ENCODE peak calls at places on chromosomes 16 and 17, in nine cellular contexts. One of them, this sample, is unnamed. For H3K4me1, the result is how much of the 10 kb centered on the place peaks cover.

GRCh38 chr16:64251742-64252141 is 870.1 kb downstream of the CDH11 start:
- DNase-seq in HAP-1: no peak
- DNase-seq in ascending aorta: no peak
- DNase-seq in colonic mucosa: no peak
- DNase-seq in CD8-positive, alpha-beta T cell: no peak
- DNase-seq in left ventricle myocardium inferior: peak
- DNase-seq in astrocyte: no peak
- DNase-seq in neuronal stem cell: no peak
- DNase-seq in CD8-positive, alpha-beta memory T cell: no peak
- DNase-seq in this sample: no peak

GRCh38 chr16:25157476-25157875 is 45.9 kb downstream of the LCMT1 start:
- DNase-seq in HAP-1: no peak
- DNase-seq in ascending aorta: no peak
- DNase-seq in colonic mucosa: no peak
- DNase-seq in CD8-positive, alpha-beta T cell: no peak
- DNase-seq in left ventricle myocardium inferior: no peak
- DNase-seq in astrocyte: peak
- DNase-seq in neuronal stem cell: no peak
- DNase-seq in CD8-positive, alpha-beta memory T cell: no peak
- DNase-seq in this sample: no peak

GRCh38 chr17:48544356-48545021 is 420 bp downstream of the HOXB2 start:
- DNase-seq in HAP-1: peak
- DNase-seq in ascending aorta: peak
- DNase-seq in colonic mucosa: peak
- DNase-seq in CD8-positive, alpha-beta T cell: peak
- DNase-seq in left ventricle myocardium inferior: peak
- DNase-seq in astrocyte: peak
- DNase-seq in neuronal stem cell: no peak
- DNase-seq in CD8-positive, alpha-beta memory T cell: peak
- DNase-seq in this sample: no peak

GRCh38 chr16:30802971-30803370 is 16.0 kb upstream of the ZNF629 start:
- DNase-seq in HAP-1: no peak
- DNase-seq in ascending aorta: no peak
- DNase-seq in colonic mucosa: no peak
- DNase-seq in CD8-positive, alpha-beta T cell: no peak
- DNase-seq in left ventricle myocardium inferior: no peak
- DNase-seq in astrocyte: no peak
- DNase-seq in neuronal stem cell: no peak
- DNase-seq in CD8-positive, alpha-beta memory T cell: no peak
- DNase-seq in this sample: no peak

GRCh38 chr17:10879110-10879509 is 41.2 kb upstream of the PIRT start:
- DNase-seq in HAP-1: no peak
- DNase-seq in ascending aorta: no peak
- DNase-seq in colonic mucosa: peak
- DNase-seq in CD8-positive, alpha-beta T cell: no peak
- DNase-seq in left ventricle myocardium inferior: peak
- DNase-seq in astrocyte: no peak
- DNase-seq in neuronal stem cell: peak
- DNase-seq in CD8-positive, alpha-beta memory T cell: no peak
- DNase-seq in this sample: peak

GRCh38 chr17:10803350-10803749 is 549 bp downstream of the TMEM238L start:
- DNase-seq in HAP-1: no peak
- DNase-seq in ascending aorta: no peak
- DNase-seq in colonic mucosa: no peak
- DNase-seq in CD8-positive, alpha-beta T cell: no peak
- DNase-seq in left ventricle myocardium inferior: no peak
- DNase-seq in astrocyte: no peak
- DNase-seq in neuronal stem cell: no peak
- DNase-seq in CD8-positive, alpha-beta memory T cell: no peak
- DNase-seq in this sample: no peak

GRCh38 chr16:78500659-78501226 is 401.3 kb downstream of the WWOX start:
- DNase-seq in HAP-1: no peak
- DNase-seq in ascending aorta: no peak
- DNase-seq in colonic mucosa: no peak
- DNase-seq in CD8-positive, alpha-beta T cell: no peak
- DNase-seq in left ventricle myocardium inferior: no peak
- DNase-seq in astrocyte: no peak
- DNase-seq in neuronal stem cell: no peak
- DNase-seq in CD8-positive, alpha-beta memory T cell: no peak
- DNase-seq in this sample: no peak

GRCh38 chr16:54069601-54070239 is 216.9 kb downstream of the IRX3 start:
- DNase-seq in HAP-1: no peak
- DNase-seq in ascending aorta: no peak
- DNase-seq in colonic mucosa: no peak
- DNase-seq in CD8-positive, alpha-beta T cell: no peak
- DNase-seq in left ventricle myocardium inferior: no peak
- DNase-seq in astrocyte: no peak
- DNase-seq in neuronal stem cell: no peak
- DNase-seq in CD8-positive, alpha-beta memory T cell: no peak
- DNase-seq in this sample: no peak

GRCh38 chr16:89922884-89923639 is at the start of gene TUBB3:
- DNase-seq in HAP-1: peak
- DNase-seq in ascending aorta: no peak
- DNase-seq in colonic mucosa: peak
- DNase-seq in CD8-positive, alpha-beta T cell: no peak
- DNase-seq in left ventricle myocardium inferior: peak
- DNase-seq in astrocyte: peak
- DNase-seq in neuronal stem cell: peak
- DNase-seq in CD8-positive, alpha-beta memory T cell: no peak
- DNase-seq in this sample: no peak

GRCh38 chr17:67829331-67829730 is 4.0 kb downstream of the BPTF start:
- DNase-seq in HAP-1: no peak
- DNase-seq in ascending aorta: no peak
- DNase-seq in colonic mucosa: no peak
- DNase-seq in CD8-positive, alpha-beta T cell: peak
- DNase-seq in left ventricle myocardium inferior: no peak
- DNase-seq in astrocyte: peak
- DNase-seq in neuronal stem cell: no peak
- DNase-seq in CD8-positive, alpha-beta memory T cell: peak
- DNase-seq in this sample: no peak

GRCh38 chr16:50547340-50547865 is 793 bp upstream of the NKD1 start:
- DNase-seq in HAP-1: peak
- DNase-seq in ascending aorta: peak
- DNase-seq in colonic mucosa: peak
- DNase-seq in CD8-positive, alpha-beta T cell: peak
- DNase-seq in left ventricle myocardium inferior: peak
- DNase-seq in astrocyte: no peak
- DNase-seq in neuronal stem cell: peak
- DNase-seq in CD8-positive, alpha-beta memory T cell: peak
- DNase-seq in this sample: no peak

GRCh38 chr16:3642397-3643094 is 11.9 kb upstream of the DNASE1 start:
- DNase-seq in HAP-1: no peak
- DNase-seq in ascending aorta: peak
- DNase-seq in colonic mucosa: peak
- DNase-seq in CD8-positive, alpha-beta T cell: no peak
- DNase-seq in left ventricle myocardium inferior: no peak
- DNase-seq in astrocyte: peak
- DNase-seq in neuronal stem cell: no peak
- DNase-seq in CD8-positive, alpha-beta memory T cell: no peak
- DNase-seq in this sample: no peak

GRCh38 chr16:13995194-13995593 is 75.2 kb downstream of the ERCC4 start:
- DNase-seq in HAP-1: no peak
- DNase-seq in ascending aorta: no peak
- DNase-seq in colonic mucosa: no peak
- DNase-seq in CD8-positive, alpha-beta T cell: no peak
- DNase-seq in left ventricle myocardium inferior: no peak
- DNase-seq in astrocyte: no peak
- DNase-seq in neuronal stem cell: no peak
- DNase-seq in CD8-positive, alpha-beta memory T cell: no peak
- DNase-seq in this sample: no peak

GRCh38 chr17:47802341-47803022 is 19.1 kb downstream of the OSBPL7 start:
- DNase-seq in HAP-1: peak
- DNase-seq in ascending aorta: no peak
- DNase-seq in colonic mucosa: peak
- DNase-seq in CD8-positive, alpha-beta T cell: peak
- DNase-seq in left ventricle myocardium inferior: no peak
- DNase-seq in astrocyte: peak
- DNase-seq in neuronal stem cell: no peak
- DNase-seq in CD8-positive, alpha-beta memory T cell: peak
- DNase-seq in this sample: peak

GRCh38 chr16:86576591-86577313 is 1.6 kb upstream of the FOXL1 start:
- DNase-seq in HAP-1: no peak
- DNase-seq in ascending aorta: peak
- DNase-seq in colonic mucosa: no peak
- DNase-seq in CD8-positive, alpha-beta T cell: no peak
- DNase-seq in left ventricle myocardium inferior: no peak
- DNase-seq in astrocyte: peak
- DNase-seq in neuronal stem cell: no peak
- DNase-seq in CD8-positive, alpha-beta memory T cell: no peak
- DNase-seq in this sample: no peak

DNA sequence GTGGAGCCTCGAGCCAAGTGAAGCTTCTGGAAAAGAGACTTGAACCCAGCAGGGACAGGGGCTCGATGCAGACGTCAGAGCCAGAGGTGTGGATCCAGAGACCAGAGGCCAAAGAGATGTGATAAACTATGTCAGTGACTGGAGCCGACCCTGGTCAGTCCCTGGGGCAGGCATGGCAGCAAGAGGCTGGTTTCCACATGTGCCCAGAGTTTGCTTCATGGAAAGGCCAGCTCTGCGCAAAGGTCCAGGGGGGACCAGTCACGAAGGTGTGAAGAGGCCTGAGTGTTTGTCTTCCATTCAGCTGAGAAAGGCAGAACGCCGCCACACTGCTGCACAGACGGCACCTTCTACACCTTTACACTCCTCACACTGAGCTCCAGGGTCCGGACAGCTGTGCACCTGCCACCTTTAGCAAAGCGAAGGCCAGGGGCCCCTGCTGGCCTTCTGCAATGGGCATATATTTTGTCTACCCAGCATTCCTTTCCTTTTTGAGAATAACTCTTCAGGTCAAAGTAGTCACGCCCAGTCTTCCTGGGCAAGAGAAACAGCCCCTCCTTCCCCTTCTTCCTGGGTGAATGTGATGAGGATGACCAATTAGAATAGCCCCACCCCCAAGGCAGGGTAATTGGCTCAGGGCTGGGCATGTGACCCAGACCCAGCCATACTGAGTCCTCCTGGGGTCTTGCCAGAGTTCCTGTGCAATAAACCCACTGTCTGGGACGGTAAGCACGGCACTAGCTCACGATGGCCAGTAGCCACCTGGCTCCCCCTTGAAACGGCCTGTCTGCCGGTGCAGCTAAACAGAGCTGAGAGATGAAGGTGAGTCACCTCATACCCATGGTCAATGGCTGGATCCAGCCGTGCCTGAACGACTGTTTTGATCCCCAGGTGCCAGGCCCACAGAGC is 2.3 kb upstream of the RPH3AL start:
- DNase-seq in HAP-1: no peak
- DNase-seq in ascending aorta: no peak
- DNase-seq in colonic mucosa: no peak
- DNase-seq in CD8-positive, alpha-beta T cell: no peak
- DNase-seq in left ventricle myocardium inferior: no peak
- DNase-seq in astrocyte: no peak
- DNase-seq in neuronal stem cell: no peak
- DNase-seq in CD8-positive, alpha-beta memory T cell: no peak
- DNase-seq in this sample: no peak
- H3K4me1 ChIP-seq in HAP-1: under half
- H3K4me1 ChIP-seq in ascending aorta: under half
- H3K4me1 ChIP-seq in colonic mucosa: under half
- H3K4me1 ChIP-seq in CD8-positive, alpha-beta T cell: under half
- H3K4me1 ChIP-seq in left ventricle myocardium inferior: under half
- H3K4me1 ChIP-seq in astrocyte: under half
- H3K4me1 ChIP-seq in neuronal stem cell: under half
- H3K4me1 ChIP-seq in CD8-positive, alpha-beta memory T cell: under half
- H3K4me1 ChIP-seq in this sample: under half

DNA sequence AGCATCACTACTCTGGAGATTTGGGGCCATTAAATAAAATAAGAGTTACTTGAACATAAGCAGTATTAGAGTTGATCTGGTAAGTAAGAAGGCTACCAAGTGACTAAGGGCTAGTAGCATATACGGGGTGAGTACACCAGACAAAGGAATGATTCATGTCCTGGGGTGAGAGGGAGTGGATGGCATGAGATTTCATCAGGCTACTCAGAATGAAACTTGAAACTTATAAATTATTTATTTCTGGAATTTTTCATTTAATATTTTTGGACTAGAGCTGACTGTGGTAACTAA is 2.3 kb downstream of the SLFN5 start:
- DNase-seq in HAP-1: no peak
- DNase-seq in ascending aorta: no peak
- DNase-seq in colonic mucosa: no peak
- DNase-seq in CD8-positive, alpha-beta T cell: no peak
- DNase-seq in left ventricle myocardium inferior: no peak
- DNase-seq in astrocyte: peak
- DNase-seq in neuronal stem cell: no peak
- DNase-seq in CD8-positive, alpha-beta memory T cell: no peak
- DNase-seq in this sample: no peak
- H3K4me3 ChIP-seq in HAP-1: no peak
- H3K4me3 ChIP-seq in ascending aorta: peak
- H3K4me3 ChIP-seq in colonic mucosa: no peak
- H3K4me3 ChIP-seq in CD8-positive, alpha-beta T cell: peak
- H3K4me3 ChIP-seq in left ventricle myocardium inferior: peak
- H3K4me3 ChIP-seq in astrocyte: peak
- H3K4me3 ChIP-seq in neuronal stem cell: no peak
- H3K4me3 ChIP-seq in CD8-positive, alpha-beta memory T cell: peak
- H3K4me3 ChIP-seq in this sample: no peak

DNA sequence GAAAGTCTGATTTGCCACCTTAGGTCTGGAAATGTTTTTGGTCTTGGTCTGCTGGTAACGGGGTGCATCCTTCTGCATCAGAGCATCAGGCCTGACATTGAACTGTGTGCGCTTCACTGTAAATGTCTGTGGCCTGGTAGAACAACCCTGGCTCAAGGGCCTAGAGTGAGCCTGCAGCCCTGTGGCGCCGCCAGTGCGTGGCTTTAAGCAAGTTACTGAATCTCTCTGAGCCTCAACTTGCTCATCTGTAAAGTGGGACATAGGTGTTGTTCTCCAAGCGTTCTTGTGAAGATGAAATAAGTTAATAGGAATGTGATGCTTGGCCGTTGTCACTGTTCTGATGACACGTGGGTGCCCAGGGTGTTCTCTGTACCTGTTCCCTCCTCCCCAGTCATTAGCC is 127.6 kb upstream of the CIBAR2 start:
- DNase-seq in HAP-1: no peak
- DNase-seq in ascending aorta: no peak
- DNase-seq in colonic mucosa: no peak
- DNase-seq in CD8-positive, alpha-beta T cell: no peak
- DNase-seq in left ventricle myocardium inferior: no peak
- DNase-seq in astrocyte: no peak
- DNase-seq in neuronal stem cell: no peak
- DNase-seq in CD8-positive, alpha-beta memory T cell: no peak
- DNase-seq in this sample: no peak
- H3K4me1 ChIP-seq in HAP-1: under half
- H3K4me1 ChIP-seq in ascending aorta: under half
- H3K4me1 ChIP-seq in colonic mucosa: under half
- H3K4me1 ChIP-seq in CD8-positive, alpha-beta T cell: under half
- H3K4me1 ChIP-seq in left ventricle myocardium inferior: under half
- H3K4me1 ChIP-seq in astrocyte: under half
- H3K4me1 ChIP-seq in neuronal stem cell: under half
- H3K4me1 ChIP-seq in CD8-positive, alpha-beta memory T cell: under half
- H3K4me1 ChIP-seq in this sample: under half

DNA sequence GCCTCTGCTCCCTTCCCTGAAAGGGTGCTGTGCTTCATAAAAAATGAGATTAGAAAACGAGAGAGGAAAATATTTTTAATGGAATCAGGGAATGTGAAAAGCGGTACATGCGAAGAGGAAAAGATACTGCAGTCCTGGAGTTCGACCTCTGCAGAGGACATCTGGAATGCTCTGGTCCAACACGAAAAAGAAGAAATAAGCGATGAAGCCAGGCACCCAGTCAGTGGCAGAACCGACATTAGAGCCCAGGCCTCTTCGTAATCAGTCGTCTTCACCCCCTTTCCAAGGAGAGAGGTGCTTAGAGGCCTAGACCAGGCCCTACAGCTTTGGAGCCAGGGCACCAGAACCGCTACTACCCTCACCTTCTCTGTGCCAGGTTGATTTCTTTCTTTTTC is 459 bp upstream of the MARCHF10 start:
- DNase-seq in HAP-1: no peak
- DNase-seq in ascending aorta: no peak
- DNase-seq in colonic mucosa: no peak
- DNase-seq in CD8-positive, alpha-beta T cell: no peak
- DNase-seq in left ventricle myocardium inferior: no peak
- DNase-seq in astrocyte: no peak
- DNase-seq in neuronal stem cell: no peak
- DNase-seq in CD8-positive, alpha-beta memory T cell: no peak
- DNase-seq in this sample: no peak
- H3K4me3 ChIP-seq in HAP-1: no peak
- H3K4me3 ChIP-seq in ascending aorta: peak
- H3K4me3 ChIP-seq in colonic mucosa: no peak
- H3K4me3 ChIP-seq in CD8-positive, alpha-beta T cell: peak
- H3K4me3 ChIP-seq in left ventricle myocardium inferior: no peak
- H3K4me3 ChIP-seq in astrocyte: peak
- H3K4me3 ChIP-seq in neuronal stem cell: peak
- H3K4me3 ChIP-seq in CD8-positive, alpha-beta memory T cell: no peak
- H3K4me3 ChIP-seq in this sample: peak